ENCODE peak calls at places on chromosomes 5 and 9, in five cellular contexts. N is SK-N-SH, A is HCT116, D is K562, O is HepG2. C is an unnamed sample.

GRCh38 chr5:173705512-173705825 is 89.0 kb upstream of the BOD1 start:
- DNase-seq in D (no peak), O (no peak), A (no peak), N (no peak), C (no peak)

GRCh38 chr5:110031402-110032140 is 341.8 kb downstream of the MAN2A1 start:
- DNase-seq in N (no peak), D (no peak), O (no peak), A (no peak), C (peak; percentile 51)

GRCh38 chr9:21070171-21070571 is 7.6 kb downstream of the IFNB1 start:
- DNase-seq in O (no peak), N (no peak), A (peak; percentile 16), D (no peak), C (peak; percentile 52)

GRCh38 chr9:135021393-135021789 is 66.1 kb upstream of the OLFM1 start:
- DNase-seq in A (no peak), O (no peak), N (no peak), D (no peak), C (no peak)

GRCh38 chr9:96884443-96884842 is 30.1 kb upstream of the ZNF782 start:
- DNase-seq in A (peak; percentile 92), O (peak; percentile 59), D (peak; percentile 19), N (no peak), C (no peak)

GRCh38 chr5:113178073-113178779 is 201.6 kb downstream of the DCP2 start:
- DNase-seq in D (no peak), O (no peak), N (no peak), A (no peak), C (no peak)

GRCh38 chr9:6838158-6838557 is 80.4 kb downstream of the KDM4C start:
- DNase-seq in N (peak; percentile 18), A (no peak), O (no peak), D (no peak), C (no peak)

GRCh38 chr5:148970228-148970627 is 92.6 kb downstream of the SH3TC2 start:
- DNase-seq in A (no peak), D (no peak), O (no peak), N (no peak), C (peak; percentile 80)

GRCh38 chr5:163509288-163510040 is 4.0 kb downstream of the MAT2B start:
- DNase-seq in N (no peak), D (no peak), A (no peak), O (peak; percentile 75), C (no peak)

GRCh38 chr5:28927559-28928326 is 1889.4 kb upstream of the CDH9 start:
- DNase-seq in D (no peak), O (no peak), A (no peak), N (no peak), C (no peak)

DNA sequence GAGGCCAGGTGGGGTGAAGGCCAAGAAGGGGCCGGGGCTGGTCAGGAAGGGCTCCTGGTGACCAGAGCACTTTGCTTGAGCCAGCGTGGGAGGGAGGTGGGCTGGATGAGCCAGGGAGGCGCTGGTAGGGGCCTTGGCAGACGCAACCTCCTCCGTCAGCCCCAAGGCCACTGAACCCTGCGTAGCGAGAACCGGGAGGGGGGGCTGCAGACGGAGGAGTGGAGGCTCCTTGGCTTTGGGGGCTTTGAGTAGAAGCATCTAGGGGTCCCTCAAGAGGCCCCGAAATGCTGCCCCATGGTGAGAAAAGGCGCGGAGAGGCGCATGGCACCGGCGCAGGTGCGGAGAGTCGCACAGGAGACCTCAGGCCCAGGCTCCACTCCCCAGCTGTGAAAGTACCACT is 1888.0 kb upstream of the CDH9 start:
- DNase-seq in A (no peak), O (no peak), N (no peak), D (no peak), C (no peak)
- TF ChIP-seq JUND in A (no peak), O (no peak), N (no peak), D (no peak), C (no peak)

DNA sequence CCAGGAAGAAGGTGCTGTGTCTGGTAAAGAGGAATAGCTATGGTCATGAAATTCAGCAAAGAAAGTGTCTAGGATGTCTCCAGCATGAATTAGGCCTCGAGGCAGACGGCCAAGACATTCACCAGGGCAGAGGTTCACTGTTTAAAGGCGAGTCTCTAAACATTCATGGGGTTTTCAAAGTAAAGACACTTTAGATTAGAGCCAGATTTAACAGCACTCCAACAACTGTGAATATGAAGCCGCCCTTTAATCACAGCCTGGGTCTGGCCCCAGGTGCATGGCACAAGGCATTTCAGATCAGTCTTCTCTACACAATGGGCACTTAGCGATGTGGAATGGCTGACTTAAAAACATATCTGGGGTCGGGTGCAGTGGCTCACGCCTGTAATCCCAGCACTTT is 94.9 kb downstream of the ANKH start:
- DNase-seq in A (no peak), N (no peak), O (no peak), D (no peak), C (no peak)
- TF ChIP-seq JUND in A (no peak), N (no peak), O (no peak), D (no peak), C (no peak)

GRCh38 chr5:29744618-29745017 is 1448.9 kb upstream of the CDH6 start:
- DNase-seq in D (no peak), O (no peak), N (no peak), A (no peak), C (no peak)
- TF ChIP-seq JUND in D (no peak), O (no peak), N (no peak), A (no peak), C (no peak)

GRCh38 chr9:70040506-70040905 is 3.1 kb upstream of the MAMDC2 start:
- DNase-seq in D (no peak), O (no peak), N (no peak), A (no peak), C (no peak)

GRCh38 chr9:70042461-70043215 is 1.0 kb upstream of the MAMDC2 start:
- DNase-seq in O (no peak), A (no peak), D (no peak), N (no peak), C (no peak)

GRCh38 chr9:70031141-70031545 is 12.5 kb upstream of the MAMDC2 start:
- DNase-seq in O (no peak), D (no peak), N (no peak), A (peak; percentile 65), C (no peak)

GRCh38 chr9:70034292-70034711 is 9.3 kb upstream of the MAMDC2 start:
- DNase-seq in A (no peak), N (no peak), O (no peak), D (no peak), C (no peak)

GRCh38 chr9:70036641-70037040 is 7.0 kb upstream of the MAMDC2 start:
- DNase-seq in N (no peak), O (no peak), D (no peak), A (no peak), C (no peak)
- TF ChIP-seq JUND in N (no peak), O (no peak), D (no peak), A (no peak), C (no peak)

DNA sequence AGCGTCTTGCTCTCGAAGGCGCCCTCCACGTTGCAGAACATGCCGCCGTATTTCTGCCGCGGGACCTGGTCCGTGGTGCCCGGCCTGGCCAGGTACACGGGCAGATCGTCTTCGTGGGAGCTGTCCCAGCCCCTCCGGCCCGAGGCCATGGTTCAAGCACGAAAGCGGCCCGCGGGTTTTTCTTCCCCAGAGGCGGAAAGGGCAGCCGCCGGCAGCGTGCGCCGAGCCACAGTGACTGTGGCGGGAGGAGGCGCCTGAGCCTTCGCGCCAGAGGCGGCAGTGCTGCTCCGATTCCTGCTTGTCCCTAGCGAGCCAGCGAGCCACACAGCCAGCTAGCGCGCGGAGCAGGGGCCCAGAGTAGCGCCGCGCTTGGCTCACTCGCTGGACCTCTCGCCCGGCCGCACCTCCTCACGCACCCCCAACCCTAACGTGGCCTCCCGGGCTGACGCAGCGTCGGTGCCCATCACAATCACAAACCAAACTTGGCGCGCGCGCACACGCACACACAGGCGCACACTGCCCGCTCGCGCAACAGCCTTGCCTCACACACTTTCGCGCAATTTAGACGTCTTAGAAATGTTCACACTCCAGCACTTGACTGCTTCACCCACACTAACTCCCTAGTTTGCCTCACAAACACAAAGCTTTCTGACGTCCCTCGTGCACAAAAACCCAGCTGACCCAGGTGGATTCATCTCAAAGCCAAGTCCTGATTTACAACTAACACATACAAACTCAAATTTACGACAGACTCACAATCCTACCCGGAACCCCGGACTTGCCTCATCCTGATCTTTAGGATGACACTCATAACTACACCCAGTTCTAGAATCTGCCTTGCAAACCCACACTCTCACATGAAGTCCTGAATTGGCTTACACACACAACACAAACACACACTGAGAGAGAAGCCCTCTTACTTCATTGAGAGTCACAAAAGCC is at the start of gene DPYSL3:
- DNase-seq in O (no peak), N (peak; percentile 84), D (no peak), A (peak; percentile 15), C (peak; percentile 64)
- TF ChIP-seq JUND in O (no peak), N (no peak), D (no peak), A (no peak), C (no peak)

GRCh38 chr9:87464110-87464991 is 33.3 kb upstream of the DAPK1 start:
- DNase-seq in O (no peak), D (no peak), A (no peak), N (no peak), C (no peak)
- TF ChIP-seq JUND in O (no peak), D (no peak), A (no peak), N (no peak), C (no peak)

C was measured in T47D.